ENCODE peak calls at places on chromosomes 7 and 10, in seven cellular contexts. One of them, this sample, is unnamed.
A peak's percentile ranks its signal among the peaks of the same experiment; 100 is the strongest.

GRCh38 chr7:132782777-132783633 is 206.7 kb upstream of the PLXNA4 start:
- DNase-seq in skeletal muscle cell: peak; percentile 95
- DNase-seq in epithelial cell of esophagus: no peak
- DNase-seq in choroid plexus epithelial cell: peak; percentile 65
- DNase-seq in amniotic epithelial cell: peak; percentile 64
- DNase-seq in left kidney: peak; percentile 64
- DNase-seq in T1000: no peak
- DNase-seq in this sample: peak; percentile 88

GRCh38 chr10:3502606-3503005 is 282.4 kb downstream of the KLF6 start:
- DNase-seq in amniotic epithelial cell: no peak
- DNase-seq in epithelial cell of esophagus: no peak
- DNase-seq in T1000: no peak
- DNase-seq in left kidney: no peak
- DNase-seq in skeletal muscle cell: no peak
- DNase-seq in choroid plexus epithelial cell: no peak
- DNase-seq in this sample: no peak

GRCh38 chr10:63430091-63430998 is 35.4 kb downstream of the JMJD1C start:
- DNase-seq in choroid plexus epithelial cell: peak; percentile 85
- DNase-seq in epithelial cell of esophagus: peak; percentile 85
- DNase-seq in skeletal muscle cell: no peak
- DNase-seq in left kidney: peak; percentile 29
- DNase-seq in T1000: no peak
- DNase-seq in amniotic epithelial cell: peak; percentile 93
- DNase-seq in this sample: no peak

GRCh38 chr7:80439894-80440811 is 71.7 kb downstream of the GNAT3 start:
- DNase-seq in skeletal muscle cell: peak; percentile 84
- DNase-seq in epithelial cell of esophagus: peak; percentile 42
- DNase-seq in T1000: peak; percentile 3
- DNase-seq in amniotic epithelial cell: peak; percentile 87
- DNase-seq in choroid plexus epithelial cell: peak; percentile 72
- DNase-seq in left kidney: peak; percentile 4
- DNase-seq in this sample: peak; percentile 44

GRCh38 chr10:101831169-101831811 is 12.3 kb downstream of the KCNIP2 start:
- DNase-seq in left kidney: no peak
- DNase-seq in epithelial cell of esophagus: no peak
- DNase-seq in skeletal muscle cell: no peak
- DNase-seq in choroid plexus epithelial cell: no peak
- DNase-seq in T1000: no peak
- DNase-seq in amniotic epithelial cell: no peak
- DNase-seq in this sample: no peak

GRCh38 chr7:25240340-25240739 is 12.1 kb upstream of the NPVF start:
- DNase-seq in epithelial cell of esophagus: no peak
- DNase-seq in skeletal muscle cell: no peak
- DNase-seq in T1000: no peak
- DNase-seq in choroid plexus epithelial cell: no peak
- DNase-seq in amniotic epithelial cell: no peak
- DNase-seq in left kidney: no peak
- DNase-seq in this sample: no peak

GRCh38 chr10:132518572-132519381 is 18.8 kb upstream of the INPP5A start:
- DNase-seq in skeletal muscle cell: no peak
- DNase-seq in T1000: no peak
- DNase-seq in amniotic epithelial cell: no peak
- DNase-seq in left kidney: peak; percentile 82
- DNase-seq in epithelial cell of esophagus: peak; percentile 50
- DNase-seq in choroid plexus epithelial cell: peak; percentile 14
- DNase-seq in this sample: no peak

GRCh38 chr7:33423646-33424020 is 294.3 kb downstream of the BBS9 start:
- DNase-seq in skeletal muscle cell: no peak
- DNase-seq in choroid plexus epithelial cell: no peak
- DNase-seq in T1000: no peak
- DNase-seq in amniotic epithelial cell: no peak
- DNase-seq in left kidney: peak; percentile 12
- DNase-seq in epithelial cell of esophagus: peak; percentile 38
- DNase-seq in this sample: no peak

GRCh38 chr7:6624246-6624611 is 8.8 kb downstream of the ZNF853 start:
- DNase-seq in left kidney: no peak
- DNase-seq in skeletal muscle cell: no peak
- DNase-seq in epithelial cell of esophagus: no peak
- DNase-seq in choroid plexus epithelial cell: no peak
- DNase-seq in amniotic epithelial cell: no peak
- DNase-seq in T1000: no peak
- DNase-seq in this sample: no peak

GRCh38 chr10:129966370-129966769 is 2.3 kb upstream of the EBF3 start:
- DNase-seq in choroid plexus epithelial cell: no peak
- DNase-seq in skeletal muscle cell: no peak
- DNase-seq in T1000: no peak
- DNase-seq in amniotic epithelial cell: no peak
- DNase-seq in epithelial cell of esophagus: no peak
- DNase-seq in left kidney: no peak
- DNase-seq in this sample: no peak

GRCh38 chr10:117622471-117623184 is 80.1 kb downstream of the EMX2 start:
- DNase-seq in choroid plexus epithelial cell: no peak
- DNase-seq in skeletal muscle cell: no peak
- DNase-seq in T1000: no peak
- DNase-seq in epithelial cell of esophagus: no peak
- DNase-seq in amniotic epithelial cell: no peak
- DNase-seq in left kidney: no peak
- DNase-seq in this sample: no peak

GRCh38 chr10:14397069-14397468 is 66.3 kb upstream of the FRMD4A start:
- DNase-seq in epithelial cell of esophagus: peak; percentile 80
- DNase-seq in amniotic epithelial cell: peak; percentile 96
- DNase-seq in left kidney: peak; percentile 66
- DNase-seq in skeletal muscle cell: peak; percentile 92
- DNase-seq in T1000: peak; percentile 100
- DNase-seq in choroid plexus epithelial cell: peak; percentile 97
- DNase-seq in this sample: peak; percentile 95

GRCh38 chr7:66047426-66047825 is 28.2 kb upstream of the ASL start:
- DNase-seq in skeletal muscle cell: peak; percentile 95
- DNase-seq in T1000: peak; percentile 73
- DNase-seq in choroid plexus epithelial cell: peak; percentile 92
- DNase-seq in left kidney: peak; percentile 54
- DNase-seq in amniotic epithelial cell: peak; percentile 92
- DNase-seq in epithelial cell of esophagus: peak; percentile 91
- DNase-seq in this sample: peak; percentile 84

GRCh38 chr7:107251963-107252362 is 83.2 kb downstream of the HBP1 start:
- DNase-seq in epithelial cell of esophagus: no peak
- DNase-seq in T1000: no peak
- DNase-seq in skeletal muscle cell: no peak
- DNase-seq in left kidney: no peak
- DNase-seq in choroid plexus epithelial cell: no peak
- DNase-seq in amniotic epithelial cell: no peak
- DNase-seq in this sample: no peak

GRCh38 chr10:123241391-123242141 is 87.4 kb downstream of the BUB3 start:
- DNase-seq in amniotic epithelial cell: no peak
- DNase-seq in skeletal muscle cell: no peak
- DNase-seq in choroid plexus epithelial cell: no peak
- DNase-seq in left kidney: no peak
- DNase-seq in epithelial cell of esophagus: no peak
- DNase-seq in T1000: no peak
- DNase-seq in this sample: no peak

GRCh38 chr7:1558181-1558811 is 2.3 kb upstream of the TMEM184A start:
- DNase-seq in epithelial cell of esophagus: no peak
- DNase-seq in choroid plexus epithelial cell: peak; percentile 40
- DNase-seq in T1000: no peak
- DNase-seq in amniotic epithelial cell: no peak
- DNase-seq in left kidney: peak; percentile 79
- DNase-seq in skeletal muscle cell: no peak
- DNase-seq in this sample: no peak

GRCh38 chr7:132770055-132770454 is 193.8 kb upstream of the PLXNA4 start:
- DNase-seq in T1000: no peak
- DNase-seq in skeletal muscle cell: no peak
- DNase-seq in epithelial cell of esophagus: no peak
- DNase-seq in choroid plexus epithelial cell: no peak
- DNase-seq in amniotic epithelial cell: no peak
- DNase-seq in left kidney: no peak
- DNase-seq in this sample: no peak

GRCh38 chr10:114491419-114491818 is 87.1 kb upstream of the AFAP1L2 start:
- DNase-seq in left kidney: no peak
- DNase-seq in choroid plexus epithelial cell: no peak
- DNase-seq in T1000: no peak
- DNase-seq in epithelial cell of esophagus: peak; percentile 70
- DNase-seq in skeletal muscle cell: no peak
- DNase-seq in amniotic epithelial cell: no peak
- DNase-seq in this sample: no peak

GRCh38 chr10:77245953-77246352 is 391.7 kb downstream of the KCNMA1 start:
- DNase-seq in skeletal muscle cell: peak; percentile 61
- DNase-seq in T1000: no peak
- DNase-seq in left kidney: no peak
- DNase-seq in epithelial cell of esophagus: peak; percentile 87
- DNase-seq in choroid plexus epithelial cell: peak; percentile 76
- DNase-seq in amniotic epithelial cell: peak; percentile 96
- DNase-seq in this sample: no peak

GRCh38 chr10:4240641-4241197 is 455.7 kb upstream of the KLF6 start:
- DNase-seq in amniotic epithelial cell: peak; percentile 84
- DNase-seq in left kidney: no peak
- DNase-seq in skeletal muscle cell: peak; percentile 69
- DNase-seq in choroid plexus epithelial cell: peak; percentile 81
- DNase-seq in T1000: no peak
- DNase-seq in epithelial cell of esophagus: peak; percentile 38
- DNase-seq in this sample: peak; percentile 84

GRCh38 chr10:14414901-14415300 is 84.2 kb upstream of the FRMD4A start:
- DNase-seq in left kidney: no peak
- DNase-seq in epithelial cell of esophagus: peak; percentile 36
- DNase-seq in skeletal muscle cell: peak; percentile 7
- DNase-seq in T1000: peak; percentile 88
- DNase-seq in amniotic epithelial cell: peak; percentile 87
- DNase-seq in choroid plexus epithelial cell: peak; percentile 49
- DNase-seq in this sample: no peak

GRCh38 chr7:91457208-91457607 is 193.0 kb downstream of the FZD1 start:
- DNase-seq in amniotic epithelial cell: no peak
- DNase-seq in choroid plexus epithelial cell: no peak
- DNase-seq in left kidney: no peak
- DNase-seq in epithelial cell of esophagus: no peak
- DNase-seq in skeletal muscle cell: no peak
- DNase-seq in T1000: no peak
- DNase-seq in this sample: no peak

GRCh38 chr7:2795906-2796305 is 48.2 kb downstream of the GNA12 start:
- DNase-seq in skeletal muscle cell: no peak
- DNase-seq in epithelial cell of esophagus: no peak
- DNase-seq in T1000: no peak
- DNase-seq in choroid plexus epithelial cell: no peak
- DNase-seq in left kidney: no peak
- DNase-seq in amniotic epithelial cell: no peak
- DNase-seq in this sample: no peak

GRCh38 chr10:123560301-123561144 is 105.6 kb upstream of the GPR26 start:
- DNase-seq in epithelial cell of esophagus: no peak
- DNase-seq in choroid plexus epithelial cell: no peak
- DNase-seq in amniotic epithelial cell: no peak
- DNase-seq in T1000: no peak
- DNase-seq in skeletal muscle cell: no peak
- DNase-seq in left kidney: no peak
- DNase-seq in this sample: no peak

GRCh38 chr10:89659185-89660131 is 14.4 kb upstream of the PANK1 start:
- DNase-seq in skeletal muscle cell: no peak
- DNase-seq in epithelial cell of esophagus: no peak
- DNase-seq in T1000: peak; percentile 30
- DNase-seq in amniotic epithelial cell: peak; percentile 34
- DNase-seq in left kidney: no peak
- DNase-seq in choroid plexus epithelial cell: peak; percentile 71
- DNase-seq in this sample: peak; percentile 70

GRCh38 chr10:97169063-97169462 is 16.7 kb downstream of the SLIT1 start:
- DNase-seq in skeletal muscle cell: no peak
- DNase-seq in T1000: no peak
- DNase-seq in amniotic epithelial cell: no peak
- DNase-seq in left kidney: peak; percentile 47
- DNase-seq in choroid plexus epithelial cell: no peak
- DNase-seq in epithelial cell of esophagus: no peak
- DNase-seq in this sample: no peak

GRCh38 chr7:14836571-14837189 is 65.9 kb downstream of the DGKB start:
- DNase-seq in skeletal muscle cell: peak; percentile 66
- DNase-seq in amniotic epithelial cell: peak; percentile 11
- DNase-seq in epithelial cell of esophagus: peak; percentile 83
- DNase-seq in left kidney: peak; percentile 76
- DNase-seq in choroid plexus epithelial cell: peak; percentile 91
- DNase-seq in T1000: no peak
- DNase-seq in this sample: no peak

GRCh38 chr10:1737222-1738061 is at the start of gene ADARB2:
- DNase-seq in choroid plexus epithelial cell: peak; percentile 1
- DNase-seq in epithelial cell of esophagus: peak; percentile 49
- DNase-seq in T1000: no peak
- DNase-seq in left kidney: peak; percentile 94
- DNase-seq in skeletal muscle cell: no peak
- DNase-seq in amniotic epithelial cell: no peak
- DNase-seq in this sample: no peak

GRCh38 chr10:47104786-47105385 is 193.7 kb downstream of the PTPN20 start:
- DNase-seq in left kidney: no peak
- DNase-seq in skeletal muscle cell: no peak
- DNase-seq in epithelial cell of esophagus: no peak
- DNase-seq in T1000: no peak
- DNase-seq in choroid plexus epithelial cell: no peak
- DNase-seq in amniotic epithelial cell: no peak
- DNase-seq in this sample: no peak

GRCh38 chr10:110758898-110759297 is 112.8 kb upstream of the PDCD4 start:
- DNase-seq in amniotic epithelial cell: peak; percentile 18
- DNase-seq in choroid plexus epithelial cell: peak; percentile 59
- DNase-seq in skeletal muscle cell: peak; percentile 37
- DNase-seq in T1000: no peak
- DNase-seq in left kidney: no peak
- DNase-seq in epithelial cell of esophagus: peak; percentile 74
- DNase-seq in this sample: peak; percentile 9

GRCh38 chr10:70575874-70576802 is 26.4 kb downstream of the PRF1 start:
- DNase-seq in T1000: no peak
- DNase-seq in left kidney: no peak
- DNase-seq in epithelial cell of esophagus: no peak
- DNase-seq in choroid plexus epithelial cell: peak; percentile 79
- DNase-seq in amniotic epithelial cell: peak; percentile 91
- DNase-seq in skeletal muscle cell: no peak
- DNase-seq in this sample: no peak

GRCh38 chr7:13990319-13990983 is 985 bp upstream of the ETV1 start:
- DNase-seq in amniotic epithelial cell: peak; percentile 21
- DNase-seq in epithelial cell of esophagus: peak; percentile 27
- DNase-seq in left kidney: peak; percentile 98
- DNase-seq in T1000: peak; percentile 7
- DNase-seq in choroid plexus epithelial cell: peak; percentile 56
- DNase-seq in skeletal muscle cell: no peak
- DNase-seq in this sample: no peak

GRCh38 chr10:13528138-13528874 is 508 bp downstream of the BEND7 start:
- DNase-seq in left kidney: peak; percentile 73
- DNase-seq in epithelial cell of esophagus: peak; percentile 18
- DNase-seq in T1000: no peak
- DNase-seq in choroid plexus epithelial cell: no peak
- DNase-seq in amniotic epithelial cell: no peak
- DNase-seq in skeletal muscle cell: no peak
- DNase-seq in this sample: no peak

GRCh38 chr7:24783731-24784130 is 26.5 kb upstream of the GSDME start:
- DNase-seq in skeletal muscle cell: no peak
- DNase-seq in T1000: peak; percentile 42
- DNase-seq in epithelial cell of esophagus: no peak
- DNase-seq in choroid plexus epithelial cell: no peak
- DNase-seq in left kidney: no peak
- DNase-seq in amniotic epithelial cell: no peak
- DNase-seq in this sample: no peak

This sample was measured in AG04449.